ENCODE peak calls at places on chromosomes 16 and 17, in six cellular contexts. T, F, C, I, W and B are unnamed samples.

GRCh38 chr16:85639529-85640253 is 26.6 kb downstream of the GSE1 start:
- DNase-seq in T (no peak), F (peak), C (no peak), I (no peak), W (no peak), B (no peak)

GRCh38 chr16:80066805-80067580 is 466.5 kb upstream of the MAF start:
- DNase-seq in T (no peak), F (no peak), C (no peak), I (no peak), W (no peak), B (no peak)

GRCh38 chr17:78828470-78829185 is 12.0 kb downstream of the USP36 start:
- DNase-seq in T (no peak), F (no peak), C (no peak), I (peak), W (no peak), B (no peak)

GRCh38 chr17:77555110-77555509 is 403.4 kb upstream of the TNRC6C start:
- DNase-seq in T (no peak), F (no peak), C (no peak), I (no peak), W (no peak), B (no peak)

GRCh38 chr17:79446347-79446746 is 164.5 kb downstream of the RBFOX3 start:
- DNase-seq in T (no peak), F (no peak), C (no peak), I (no peak), W (no peak), B (no peak)

GRCh38 chr17:77725851-77726250 is 232.7 kb upstream of the TNRC6C start:
- DNase-seq in T (no peak), F (no peak), C (no peak), I (no peak), W (no peak), B (no peak)

GRCh38 chr16:22322021-22322471 is 24.8 kb downstream of the POLR3E start:
- DNase-seq in T (no peak), F (no peak), C (no peak), I (no peak), W (no peak), B (no peak)

GRCh38 chr16:64791756-64792155 is 330.1 kb downstream of the CDH11 start:
- DNase-seq in T (no peak), F (no peak), C (no peak), I (no peak), W (no peak), B (no peak)

GRCh38 chr17:71188811-71189492 is 931.9 kb upstream of the SOX9 start:
- DNase-seq in T (no peak), F (no peak), C (no peak), I (peak), W (no peak), B (no peak)

GRCh38 chr17:74542166-74542565 is 3.7 kb downstream of the CD300C start:
- DNase-seq in T (no peak), F (no peak), C (no peak), I (no peak), W (no peak), B (no peak)

GRCh38 chr17:34205401-34205800 is 49.7 kb upstream of the CCL2 start:
- DNase-seq in T (no peak), F (no peak), C (no peak), I (no peak), W (no peak), B (no peak)

GRCh38 chr17:32267690-32268205 is 2.1 kb downstream of the RHBDL3 start:
- DNase-seq in T (no peak), F (no peak), C (no peak), I (no peak), W (no peak), B (no peak)

GRCh38 chr17:17127730-17128291 is 78.3 kb downstream of the PLD6 start:
- DNase-seq in T (peak), F (no peak), C (no peak), I (no peak), W (no peak), B (no peak)

GRCh38 chr17:80785477-80786178 is 206.0 kb upstream of the CHMP6 start:
- DNase-seq in T (peak), F (no peak), C (no peak), I (no peak), W (no peak), B (no peak)

GRCh38 chr16:70380919-70381603 is 34.4 kb downstream of the DDX19A start:
- DNase-seq in T (peak), F (peak), C (peak), I (peak), W (peak), B (peak)

GRCh38 chr16:47477680-47478079 is 16.5 kb downstream of the PHKB start:
- DNase-seq in T (no peak), F (no peak), C (no peak), I (no peak), W (no peak), B (no peak)

GRCh38 chr17:59762022-59762825 is 54.8 kb downstream of the VMP1 start:
- DNase-seq in T (no peak), F (no peak), C (no peak), I (peak), W (no peak), B (no peak)

GRCh38 chr17:60457148-60457547 is 34.9 kb downstream of the CHCT1 start:
- DNase-seq in T (no peak), F (no peak), C (no peak), I (no peak), W (no peak), B (no peak)

GRCh38 chr17:16880843-16881230 is 91.1 kb downstream of the TNFRSF13B start:
- DNase-seq in T (no peak), F (no peak), C (no peak), I (no peak), W (no peak), B (no peak)

GRCh38 chr16:56812884-56813283 is 52.1 kb upstream of the SLC12A3 start:
- DNase-seq in T (no peak), F (no peak), C (peak), I (no peak), W (no peak), B (no peak)

GRCh38 chr17:58665946-58666857 is 25.6 kb downstream of the TEX14 start:
- DNase-seq in T (no peak), F (no peak), C (no peak), I (peak), W (no peak), B (no peak)

GRCh38 chr16:71867934-71868333 is 16.0 kb downstream of the ZNF821 start:
- DNase-seq in T (no peak), F (no peak), C (peak), I (no peak), W (no peak), B (no peak)

GRCh38 chr17:56866496-56866895 is 32.5 kb downstream of the DGKE start:
- DNase-seq in T (no peak), F (no peak), C (no peak), I (no peak), W (no peak), B (no peak)

GRCh38 chr17:57955183-57955952 is at the start of gene CUEDC1:
- DNase-seq in T (peak), F (peak), C (no peak), I (no peak), W (no peak), B (peak)

GRCh38 chr16:73095885-73096341 is 48.0 kb upstream of the ZFHX3 start:
- DNase-seq in T (no peak), F (no peak), C (no peak), I (no peak), W (no peak), B (no peak)

GRCh38 chr17:73371285-73371684 is 59.5 kb upstream of the CDC42EP4 start:
- DNase-seq in T (no peak), F (no peak), C (no peak), I (no peak), W (no peak), B (no peak)

GRCh38 chr16:46673320-46674013 is 15.5 kb downstream of the VPS35 start:
- DNase-seq in T (peak), F (peak), C (peak), I (peak), W (peak), B (peak)

GRCh38 chr17:2837147-2837561 is 40.9 kb downstream of the RAP1GAP2 start:
- DNase-seq in T (no peak), F (no peak), C (no peak), I (no peak), W (no peak), B (no peak)

GRCh38 chr17:65433592-65433991 is 127.9 kb downstream of the AXIN2 start:
- DNase-seq in T (no peak), F (no peak), C (no peak), I (no peak), W (no peak), B (no peak)

GRCh38 chr16:297832-298231 is 14.9 kb downstream of the PDIA2 start:
- DNase-seq in T (no peak), F (no peak), C (no peak), I (no peak), W (no peak), B (no peak)

GRCh38 chr16:87006789-87007745 is 310.1 kb downstream of the C16orf95 start:
- DNase-seq in T (no peak), F (no peak), C (no peak), I (no peak), W (no peak), B (no peak)

GRCh38 chr16:66562409-66562808 is 3.8 kb upstream of the CMTM1 start:
- DNase-seq in T (no peak), F (no peak), C (no peak), I (no peak), W (no peak), B (no peak)

DNA sequence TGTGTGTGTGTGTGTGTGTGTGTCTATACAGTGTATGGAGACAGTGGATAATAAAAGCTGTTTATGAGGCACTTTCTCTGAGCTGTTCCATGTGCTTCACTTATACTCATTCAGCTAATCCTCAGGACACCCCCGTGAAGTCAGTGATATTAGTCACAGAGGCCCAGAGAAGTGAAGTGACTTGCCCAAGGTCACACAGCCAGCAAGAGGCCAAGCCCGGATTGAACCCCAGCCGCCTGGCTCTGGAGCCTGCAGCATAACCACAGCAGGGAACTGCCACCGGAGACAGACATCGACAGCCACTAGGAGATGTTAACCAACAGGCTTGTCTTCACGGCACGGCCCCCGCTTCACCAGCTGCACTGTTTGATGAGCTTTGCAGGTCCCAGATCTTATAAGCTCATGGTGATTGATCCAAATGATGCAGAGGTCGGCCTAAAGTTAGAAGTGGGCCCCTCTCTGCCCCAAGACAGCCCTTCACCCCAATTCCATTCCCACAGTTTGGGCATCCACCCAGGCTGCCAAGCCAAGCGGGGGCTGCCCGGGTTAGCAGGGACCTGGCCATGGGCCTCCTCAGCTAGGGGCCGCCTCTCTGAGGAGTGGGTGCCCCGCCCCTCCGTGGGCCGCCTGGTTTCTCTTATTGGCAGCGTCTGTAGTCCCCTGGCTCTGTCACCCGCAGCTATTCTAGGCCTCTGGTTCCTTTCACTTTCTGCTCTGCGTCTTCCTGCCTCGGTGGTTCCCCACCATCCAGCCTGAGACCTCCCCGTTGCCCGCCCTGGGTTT is 30.9 kb downstream of the SOCS1 start:
- DNase-seq in T (no peak), F (peak), C (no peak), I (no peak), W (peak), B (peak)
- TF ChIP-seq POLR2AphosphoS5 in T (no peak), F (peak), C (no peak), I (no peak), W (no peak), B (no peak)

GRCh38 chr17:49076575-49077384 is 55.8 kb upstream of the B4GALNT2 start:
- DNase-seq in T (no peak), F (no peak), C (no peak), I (no peak), W (no peak), B (no peak)
- TF ChIP-seq POLR2A in T (no peak), F (no peak), C (no peak), I (no peak), W (no peak), B (no peak)

DNA sequence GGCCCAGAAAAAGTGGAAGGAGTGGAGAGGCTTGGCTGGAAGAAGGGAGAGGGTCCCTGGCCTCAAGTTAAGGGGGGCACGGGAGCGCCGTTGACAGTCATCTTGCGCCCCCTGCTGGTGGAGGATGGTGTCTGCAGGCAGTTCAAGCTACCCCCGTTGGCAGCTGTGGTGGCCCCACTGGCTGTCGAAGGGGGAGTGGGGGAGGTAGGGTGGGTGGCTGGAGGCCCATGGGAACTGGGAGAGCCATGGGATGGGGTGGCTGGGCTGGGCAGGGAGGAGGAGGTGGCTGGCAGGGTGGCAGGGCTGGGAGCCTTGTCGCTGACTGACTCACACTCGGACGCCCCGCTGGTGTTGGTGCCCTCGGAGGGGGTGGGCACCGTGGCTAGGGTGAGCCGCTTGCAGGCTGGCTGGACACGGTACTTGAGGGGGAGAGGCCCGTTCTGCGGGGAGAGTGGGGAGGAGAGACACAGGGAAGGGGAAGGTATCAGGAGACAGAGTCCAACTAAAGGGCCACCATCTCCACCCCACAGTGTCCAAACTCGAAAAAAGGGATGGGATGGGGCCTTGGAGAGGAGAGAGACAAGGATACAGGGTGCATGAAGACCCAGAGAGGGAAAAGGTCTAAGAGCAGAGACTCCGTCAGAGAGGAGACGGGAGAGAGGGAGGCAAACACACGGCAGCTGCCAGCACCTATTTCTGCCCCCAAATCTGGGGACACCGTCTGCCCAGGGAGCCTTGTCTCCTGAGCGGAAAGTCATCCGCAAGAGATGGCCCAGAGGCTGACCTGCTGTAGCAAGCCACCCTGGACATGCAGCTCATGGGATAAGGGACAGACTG is 5.2 kb downstream of the CISD3 start:
- DNase-seq in T (peak), F (peak), C (peak), I (no peak), W (no peak), B (peak)
- TF ChIP-seq POLR2AphosphoS5 in T (no peak), F (peak), C (peak), I (peak), W (no peak), B (no peak)

GRCh38 chr16:4936991-4937781 is at the start of gene PPL:
- DNase-seq in T (peak), F (peak), C (peak), I (peak), W (no peak), B (peak)
- TF ChIP-seq POLR2A in T (peak), F (no peak), C (peak), I (peak), W (no peak), B (peak)

GRCh38 chr16:1614226-1615102 is 2.3 kb downstream of the CRAMP1 start:
- DNase-seq in T (no peak), F (peak), C (no peak), I (no peak), W (no peak), B (peak)
- TF ChIP-seq POLR2AphosphoS5 in T (no peak), F (no peak), C (no peak), I (no peak), W (no peak), B (no peak)

GRCh38 chr17:1709971-1710806 is at the start of gene TLCD2:
- DNase-seq in T (peak), F (peak), C (no peak), I (peak), W (no peak), B (peak)
- TF ChIP-seq POLR2A in T (peak), F (no peak), C (peak), I (no peak), W (peak), B (peak)

DNA sequence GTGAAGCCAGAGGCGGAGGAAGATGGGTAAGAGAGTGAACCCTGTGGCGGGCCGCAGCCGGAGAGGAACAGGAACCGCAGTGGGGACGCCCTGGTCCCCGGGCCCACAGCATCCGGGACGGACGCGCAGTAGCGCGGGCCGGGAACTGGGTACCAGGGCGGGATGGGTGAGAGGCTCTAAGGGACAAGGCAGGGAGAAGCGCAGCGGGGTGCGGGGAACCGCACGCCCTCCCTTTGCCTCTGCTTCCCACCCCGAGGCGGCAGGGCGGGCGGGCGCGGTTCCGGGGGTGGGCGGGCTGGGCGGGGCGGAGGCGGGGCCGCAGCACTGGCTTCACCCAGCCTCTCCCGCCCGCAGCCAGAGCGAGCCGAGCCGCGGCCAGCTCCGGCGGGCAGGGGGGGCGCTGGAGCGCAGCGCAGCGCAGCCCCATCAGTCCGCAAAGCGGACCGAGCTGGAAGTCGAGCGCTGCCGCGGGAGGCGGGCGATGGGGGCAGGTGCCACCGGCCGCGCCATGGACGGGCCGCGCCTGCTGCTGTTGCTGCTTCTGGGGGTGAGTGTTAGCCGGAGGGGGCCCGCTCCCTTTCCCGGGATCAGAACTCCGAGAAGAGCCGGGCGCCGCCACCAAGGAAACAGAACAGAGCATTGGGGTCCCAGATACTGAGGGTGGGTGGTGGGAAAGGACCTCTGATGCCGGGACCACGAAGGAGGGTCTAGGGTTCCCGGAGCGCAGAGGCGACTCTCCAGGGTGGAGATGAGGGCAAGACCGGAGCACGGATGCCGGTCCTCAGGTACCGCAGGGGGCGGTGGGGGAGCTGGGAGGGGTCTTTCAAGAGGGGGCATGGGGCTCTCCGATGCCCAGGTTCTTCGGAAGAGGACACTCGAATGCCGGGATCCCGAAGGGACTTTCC is at the start of gene NGFR:
- DNase-seq in T (no peak), F (no peak), C (no peak), I (no peak), W (no peak), B (peak)
- TF ChIP-seq POLR2AphosphoS5 in T (no peak), F (peak), C (no peak), I (peak), W (no peak), B (peak)

GRCh38 chr17:40564883-40565744 is at the start of gene CCR7:
- DNase-seq in T (no peak), F (peak), C (no peak), I (no peak), W (no peak), B (peak)
- TF ChIP-seq POLR2A in T (no peak), F (no peak), C (no peak), I (no peak), W (peak), B (peak)

GRCh38 chr16:49977427-49977826 is 47.6 kb upstream of the CNEP1R1 start:
- DNase-seq in T (no peak), F (no peak), C (no peak), I (no peak), W (no peak), B (no peak)
- TF ChIP-seq POLR2AphosphoS5 in T (no peak), F (no peak), C (no peak), I (no peak), W (no peak), B (no peak)

DNA sequence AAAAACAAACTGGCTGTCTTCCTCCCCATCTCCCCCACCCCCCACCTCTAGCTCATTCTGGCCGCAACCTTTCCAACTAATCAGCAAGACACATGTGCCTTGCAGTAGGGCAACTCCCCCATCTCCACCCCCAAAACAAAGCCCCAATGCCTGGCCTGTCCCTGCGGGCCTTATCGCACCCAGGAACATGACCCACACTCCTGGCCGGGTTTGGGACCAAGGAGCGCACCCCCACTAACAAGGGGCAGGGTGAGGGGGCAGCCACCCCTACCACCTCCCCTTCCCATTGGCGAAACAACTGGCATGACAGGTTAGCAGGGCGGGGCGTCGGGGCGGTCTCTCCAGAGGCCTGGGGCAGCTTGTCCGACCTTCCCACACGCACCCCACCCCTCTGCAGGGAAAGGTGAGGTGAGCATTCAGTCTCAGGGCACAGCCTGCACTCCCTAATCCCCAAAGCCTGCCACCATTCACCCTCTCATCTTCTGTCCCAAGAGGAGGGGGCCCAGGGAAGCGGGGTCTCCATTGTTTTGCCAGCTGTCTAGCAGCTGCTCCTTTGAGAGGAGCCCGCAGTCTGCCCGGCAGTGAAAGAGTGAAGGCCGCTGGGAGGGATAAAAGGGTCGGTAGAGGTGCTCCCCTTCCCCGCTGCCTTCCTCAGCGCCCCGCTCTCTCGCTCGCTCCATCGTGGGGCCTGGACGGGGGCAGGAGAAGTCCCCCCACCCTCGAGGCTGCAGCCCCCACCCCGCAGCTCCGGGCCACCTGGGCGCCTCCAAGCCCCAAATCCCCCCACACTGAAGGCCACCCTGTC is 764 bp downstream of the MYO18A start:
- DNase-seq in T (peak), F (peak), C (peak), I (no peak), W (no peak), B (peak)
- TF ChIP-seq POLR2A in T (peak), F (no peak), C (peak), I (no peak), W (no peak), B (peak)